ENCODE peak calls at places on chromosomes 12 and 14, in nine cellular contexts. P is NCI-H1105; V is AML-193; F is effector memory CD8-positive, alpha-beta T cell; M is adrenal gland; D is prostate gland; R is HT-29; G is CD4-positive, alpha-beta T cell; Q is foreskin fibroblast. Y is an unnamed sample.
A peak's percentile ranks its signal among the peaks of the same experiment; 100 is the strongest.

GRCh38 chr14:77318006-77318553 is 2.6 kb downstream of the POMT2 start:
- DNase-seq in P (no peak), V (no peak), F (no peak), M (no peak), D (no peak), R (no peak), G (no peak), Q (no peak), Y (no peak)

GRCh38 chr14:74867673-74868072 is 8.3 kb downstream of the PROX2 start:
- DNase-seq in P (no peak), V (no peak), F (peak; percentile 20), M (no peak), D (no peak), R (no peak), G (peak; percentile 31), Q (peak; percentile 53), Y (no peak)

GRCh38 chr14:96221109-96221650 is 16.5 kb downstream of the BDKRB2 start:
- DNase-seq in P (no peak), V (no peak), F (no peak), M (no peak), D (peak; percentile 24), R (no peak), G (no peak), Q (no peak), Y (no peak)

GRCh38 chr14:68397371-68397779 is 395.5 kb downstream of the ZFP36L1 start:
- DNase-seq in P (no peak), V (peak; percentile 29), F (no peak), M (peak; percentile 67), D (no peak), R (no peak), G (no peak), Q (no peak), Y (no peak)

GRCh38 chr12:38907171-38907923 is 2.0 kb upstream of the CPNE8 start:
- DNase-seq in P (no peak), V (no peak), F (no peak), M (no peak), D (no peak), R (no peak), G (no peak), Q (no peak), Y (no peak)

GRCh38 chr12:56517854-56518253 is 3.8 kb upstream of the RBMS2 start:
- DNase-seq in P (no peak), V (no peak), F (no peak), M (no peak), D (no peak), R (peak; percentile 73), G (no peak), Q (no peak), Y (no peak)

GRCh38 chr12:74624206-74624605 is 86.6 kb downstream of the ATXN7L3B start:
- DNase-seq in P (peak; percentile 62), V (no peak), F (no peak), M (no peak), D (no peak), R (no peak), G (no peak), Q (no peak), Y (peak; percentile 89)

GRCh38 chr14:106840258-106840657 is 1313.9 kb downstream of the TMEM121 start:
- DNase-seq in P (no peak), V (no peak), F (no peak), M (no peak), D (no peak), R (no peak), G (no peak), Q (no peak), Y (no peak)

GRCh38 chr12:54195080-54195479 is 6.3 kb upstream of the SMUG1 start:
- DNase-seq in P (no peak), V (no peak), F (no peak), M (no peak), D (no peak), R (no peak), G (no peak), Q (no peak), Y (no peak)

GRCh38 chr14:101072945-101073597 is 169.5 kb upstream of the RTL1 start:
- DNase-seq in P (no peak), V (no peak), F (no peak), M (peak; percentile 97), D (peak; percentile 84), R (peak; percentile 81), G (no peak), Q (peak; percentile 92), Y (peak; percentile 35)

Y was measured in NCI-H774.